ENCODE peak calls at places on chromosomes 12 and 14, in five cellular contexts. D is ovary, P is RWPE1, F is keratinocyte, I is hepatocyte. T is an unnamed sample.

GRCh38 chr14:20642182-20642581 is 691 bp upstream of the OR6S1 start:
- DNase-seq in I (no peak), F (no peak), D (no peak), P (no peak), T (no peak)

GRCh38 chr12:52202361-52203078 is 10.7 kb upstream of the KRT80 start:
- DNase-seq in D (peak), I (no peak), F (no peak), P (no peak), T (no peak)

GRCh38 chr14:64707661-64708060 is 3.4 kb downstream of the PLEKHG3 start:
- DNase-seq in I (peak), F (peak), P (peak), D (no peak), T (peak)

GRCh38 chr14:60964901-60965300 is 16.0 kb downstream of the TRMT5 start:
- DNase-seq in I (no peak), F (no peak), P (no peak), D (no peak), T (no peak)

GRCh38 chr12:62711626-62712305 is 223.2 kb downstream of the PPM1H start:
- DNase-seq in D (no peak), I (no peak), F (no peak), P (no peak), T (no peak)

GRCh38 chr12:115998119-115998633 is 279.3 kb downstream of the MED13L start:
- DNase-seq in I (peak), D (no peak), P (peak), F (no peak), T (no peak)

GRCh38 chr14:91872011-91872476 is 4.7 kb upstream of the TC2N start:
- DNase-seq in F (no peak), P (no peak), I (no peak), D (no peak), T (no peak)

GRCh38 chr14:37711499-37712475 is 116.4 kb downstream of the TTC6 start:
- DNase-seq in I (peak), F (no peak), D (no peak), P (no peak), T (no peak)

GRCh38 chr12:18320036-18320617 is 58.8 kb downstream of the PIK3C2G start:
- DNase-seq in P (peak), F (peak), I (peak), D (no peak), T (peak)

DNA sequence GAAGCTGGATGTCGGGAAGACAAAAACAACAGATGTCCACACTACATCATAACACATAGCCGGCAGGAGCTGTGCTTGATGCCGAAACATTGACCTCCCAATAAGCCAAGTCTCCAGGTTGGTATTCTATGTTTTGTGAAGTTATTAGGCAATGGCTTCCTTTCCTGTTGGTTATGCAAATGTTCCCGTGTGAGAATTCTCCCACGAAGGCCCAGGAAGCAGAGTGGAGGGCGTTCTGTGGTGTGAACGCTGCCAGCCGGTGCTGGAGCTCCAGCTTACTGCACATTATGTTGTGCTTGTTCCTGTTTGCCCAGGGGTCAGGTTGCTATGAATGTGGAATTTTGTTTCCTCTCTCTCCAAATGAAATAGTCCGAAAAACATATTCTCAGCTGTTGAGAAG is 156.4 kb upstream of the HMGA2 start:
- DNase-seq in I (no peak), F (no peak), P (no peak), D (no peak), T (no peak)
- H3K27ac ChIP-seq in I (no peak), F (no peak), P (no peak), D (no peak), T (peak)

DNA sequence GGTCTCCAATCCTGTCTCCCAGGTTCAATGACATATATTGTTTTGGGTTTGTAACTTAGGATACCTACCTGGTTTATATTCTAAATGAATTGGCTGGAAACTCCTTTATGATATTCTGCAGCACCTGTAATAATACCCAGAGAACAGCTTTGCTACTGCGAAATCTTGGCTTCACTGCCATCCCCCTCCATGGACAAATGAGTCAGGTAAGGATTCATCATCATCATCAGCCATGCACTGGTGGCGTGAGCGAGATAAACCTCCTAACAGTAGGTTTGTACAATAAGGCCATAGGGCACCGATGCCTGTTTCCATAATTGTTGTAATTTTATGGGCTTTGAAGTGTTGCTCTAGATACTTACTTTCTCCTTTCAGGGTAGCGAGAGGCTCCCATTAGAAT is 10.7 kb downstream of the DDX47 start:
- DNase-seq in P (no peak), I (no peak), F (no peak), D (no peak), T (no peak)
- H3K27ac ChIP-seq in P (no peak), I (peak), F (peak), D (no peak), T (peak)

GRCh38 chr14:101824339-101824727 is 62.8 kb downstream of the PPP2R5C start:
- DNase-seq in P (no peak), I (no peak), D (no peak), F (no peak), T (no peak)
- H3K27ac ChIP-seq in P (no peak), I (no peak), D (peak), F (peak), T (no peak)

GRCh38 chr14:22822017-22822618 is 6.9 kb upstream of the SLC7A7 start:
- DNase-seq in P (no peak), I (peak), D (no peak), F (no peak), T (no peak)
- H3K27ac ChIP-seq in P (peak), I (peak), D (no peak), F (no peak), T (peak)

GRCh38 chr14:22566845-22567244 is 22.2 kb downstream of the DAD1 start:
- DNase-seq in F (no peak), D (no peak), I (no peak), P (no peak), T (no peak)
- H3K27ac ChIP-seq in F (no peak), D (no peak), I (peak), P (no peak), T (no peak)

GRCh38 chr14:68081489-68081888 is 261.9 kb downstream of the RAD51B start:
- DNase-seq in D (no peak), F (no peak), I (no peak), P (no peak), T (no peak)

GRCh38 chr14:68074765-68075381 is 255.3 kb downstream of the RAD51B start:
- DNase-seq in I (no peak), D (no peak), P (no peak), F (no peak), T (no peak)

GRCh38 chr14:68076451-68076850 is 256.9 kb downstream of the RAD51B start:
- DNase-seq in F (no peak), I (no peak), D (no peak), P (peak), T (peak)

GRCh38 chr14:68079941-68080697 is 260.5 kb downstream of the RAD51B start:
- DNase-seq in I (no peak), F (no peak), D (no peak), P (no peak), T (no peak)

GRCh38 chr14:68075382-68076029 is 255.9 kb downstream of the RAD51B start:
- DNase-seq in P (no peak), F (no peak), I (no peak), D (no peak), T (no peak)
- H3K27ac ChIP-seq in P (peak), F (no peak), I (peak), D (no peak), T (no peak)

DNA sequence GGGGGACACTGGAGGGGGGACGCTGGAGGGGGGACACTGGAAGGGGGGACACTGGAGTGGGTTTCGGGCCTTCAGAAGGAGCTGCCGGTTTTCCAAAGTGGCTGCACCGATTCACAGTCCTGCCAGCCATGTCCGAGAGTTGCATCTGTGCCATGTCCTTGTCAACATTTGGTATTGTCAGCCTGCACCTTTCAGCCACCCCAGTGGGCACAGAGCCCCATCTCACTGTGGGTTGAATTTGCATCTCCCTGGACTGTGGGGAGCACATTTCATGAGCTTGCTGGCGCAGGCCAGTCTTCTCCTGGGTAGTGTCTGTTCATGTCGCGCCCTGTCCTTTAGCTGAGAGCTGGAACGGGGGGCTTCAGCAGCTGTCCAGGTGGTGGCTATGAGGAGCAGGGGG is 72.7 kb downstream of the GALNT9 start:
- DNase-seq in I (no peak), F (no peak), D (no peak), P (no peak), T (no peak)
- H3K27ac ChIP-seq in I (no peak), F (no peak), D (no peak), P (no peak), T (no peak)

DNA sequence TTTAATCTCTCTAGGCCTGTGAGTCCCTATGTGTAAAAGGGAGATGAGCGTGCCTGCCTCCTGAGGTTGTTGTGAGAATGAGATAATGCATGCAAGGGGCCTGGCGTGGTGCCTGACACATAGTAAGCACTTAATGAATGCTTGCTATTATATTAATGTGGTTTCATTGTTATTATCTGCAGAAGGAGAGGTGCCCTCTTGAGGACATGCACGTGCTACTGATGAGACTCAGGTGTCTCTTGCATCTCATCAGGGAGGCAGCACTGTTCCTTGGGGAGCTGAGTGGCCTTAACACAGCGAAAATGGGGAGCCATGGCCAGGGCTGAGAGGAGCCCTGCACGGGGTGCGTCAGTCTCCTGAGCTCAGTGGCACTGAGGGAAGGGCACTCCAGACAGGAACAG is 29.9 kb upstream of the BCDIN3D start:
- DNase-seq in F (no peak), I (no peak), D (no peak), P (no peak), T (no peak)
- H3K27ac ChIP-seq in F (no peak), I (no peak), D (no peak), P (no peak), T (peak)

GRCh38 chr14:103095210-103095778 is 769 bp downstream of the EXOC3L4 start:
- DNase-seq in P (no peak), I (no peak), D (no peak), F (no peak), T (no peak)
- H3K27ac ChIP-seq in P (no peak), I (peak), D (no peak), F (no peak), T (no peak)

T was measured in epithelial cell of prostate.